ENCODE peak calls at places on chromosomes 2 and 18, in four cellular contexts. D is B cell, K is HFFc6, X is T-cell. L is an unnamed sample.

GRCh38 chr2:203782262-203782976 is 76.0 kb downstream of the CD28 start:
- DNase-seq in D (no peak), K (peak), X (peak), L (peak)

GRCh38 chr2:133414486-133415209 is 153.6 kb downstream of the NCKAP5 start:
- DNase-seq in X (no peak), K (no peak), D (no peak), L (peak)

GRCh38 chr2:165161510-165161909 is 42.3 kb downstream of the SCN3A start:
- DNase-seq in K (no peak), X (no peak), D (no peak), L (peak)

GRCh38 chr2:25023333-25023732 is 18.5 kb upstream of the EFR3B start:
- DNase-seq in X (no peak), D (no peak), K (no peak), L (no peak)

GRCh38 chr18:30967701-30968100 is 74.8 kb downstream of the DSC3 start:
- DNase-seq in X (no peak), D (no peak), K (no peak), L (no peak)

GRCh38 chr2:61750624-61751023 is 103.2 kb downstream of the FAM161A start:
- DNase-seq in X (no peak), K (peak), D (no peak), L (no peak)

GRCh38 chr2:49914281-49914680 is 760.0 kb upstream of the FSHR start:
- DNase-seq in K (no peak), D (no peak), X (no peak), L (peak)

GRCh38 chr2:121502246-121502645 is 28.4 kb upstream of the RNU4ATAC start:
- DNase-seq in K (peak), D (no peak), X (no peak), L (no peak)

GRCh38 chr2:142868281-142868762 is 9.1 kb upstream of the KYNU start:
- DNase-seq in K (no peak), D (no peak), X (no peak), L (no peak)

GRCh38 chr2:176582183-176582582 is 312.9 kb downstream of the MTX2 start:
- DNase-seq in K (no peak), X (no peak), D (no peak), L (no peak)

GRCh38 chr2:30679416-30680088 is 127.7 kb downstream of the CAPN13 start:
- DNase-seq in X (no peak), D (no peak), K (no peak), L (no peak)

GRCh38 chr2:73859721-73860586 is 31.2 kb downstream of the STAMBP start:
- DNase-seq in X (no peak), D (no peak), K (peak), L (peak)

GRCh38 chr2:191878576-191879298 is 31.8 kb upstream of the CAVIN2 start:
- DNase-seq in D (no peak), K (peak), X (no peak), L (peak)

GRCh38 chr2:73212448-73213176 is 1.4 kb upstream of the SMYD5 start:
- DNase-seq in D (peak), K (peak), X (peak), L (peak)

GRCh38 chr2:237435844-237436590 is 22.1 kb upstream of the COL6A3 start:
- DNase-seq in D (no peak), K (peak), X (no peak), L (peak)

GRCh38 chr18:10296491-10296890 is 157.9 kb upstream of the APCDD1 start:
- DNase-seq in X (no peak), K (no peak), D (no peak), L (no peak)

GRCh38 chr18:26470011-26470637 is 78.2 kb downstream of the KCTD1 start:
- DNase-seq in X (no peak), K (no peak), D (no peak), L (peak)

GRCh38 chr2:26640781-26641564 is at the start of gene CIB4:
- DNase-seq in K (no peak), X (no peak), D (no peak), L (no peak)

GRCh38 chr2:162164802-162165201 is 12.8 kb upstream of the GCG start:
- DNase-seq in X (no peak), D (no peak), K (no peak), L (no peak)

L was measured in astrocyte of the cerebellum.